ENCODE peak calls at places on chromosomes 13 and 19, in seven cellular contexts. C is choroid plexus epithelial cell, O is glutamatergic neuron, W is astrocyte of the spinal cord, G is osteocyte, R is BE2C, V is B cell. E is an unnamed sample.

GRCh38 chr13:98343461-98343860 is 166.4 kb upstream of the RNF113B start:
- DNase-seq in O (no peak), W (no peak), V (no peak), C (no peak), G (peak; percentile 57), R (no peak), E (no peak)

GRCh38 chr13:71218960-71219359 is 648.0 kb downstream of the DACH1 start:
- DNase-seq in G (no peak), R (peak; percentile 19), O (no peak), W (no peak), V (no peak), C (peak; percentile 19), E (no peak)

GRCh38 chr19:12642506-12642905 is 24.0 kb downstream of the MAN2B1 start:
- DNase-seq in G (no peak), O (no peak), R (no peak), V (no peak), W (no peak), C (no peak), E (no peak)

GRCh38 chr13:46961719-46962118 is 64.9 kb upstream of the HTR2A start:
- DNase-seq in C (peak; percentile 89), G (no peak), W (peak; percentile 87), R (no peak), V (no peak), O (no peak), E (no peak)

GRCh38 chr13:108377646-108378206 is 108.2 kb downstream of the TNFSF13B start:
- DNase-seq in O (no peak), R (no peak), W (no peak), V (no peak), C (no peak), G (no peak), E (no peak)

GRCh38 chr13:75505327-75505726 is 23.4 kb upstream of the TBC1D4 start:
- DNase-seq in R (no peak), W (no peak), G (no peak), C (no peak), O (no peak), V (no peak), E (no peak)

GRCh38 chr19:52307275-52307674 is 10.3 kb downstream of the ZNF480 start:
- DNase-seq in V (no peak), R (no peak), G (no peak), O (peak; percentile 45), C (peak; percentile 36), W (peak; percentile 43), E (no peak)

GRCh38 chr19:3343619-3344502 is 22.5 kb upstream of the NFIC start:
- DNase-seq in V (no peak), G (no peak), O (no peak), C (peak; percentile 89), R (peak; percentile 89), W (peak; percentile 70), E (no peak)

GRCh38 chr13:97275265-97275664 is 53.1 kb downstream of the MBNL2 start:
- DNase-seq in R (no peak), O (no peak), G (no peak), W (peak; percentile 90), C (peak; percentile 91), V (no peak), E (no peak)

GRCh38 chr13:38944219-38944618 is 46.4 kb downstream of the STOML3 start:
- DNase-seq in G (no peak), O (no peak), C (no peak), V (no peak), W (no peak), R (no peak), E (no peak)

GRCh38 chr19:29544656-29545360 is 19.0 kb downstream of the VSTM2B start:
- DNase-seq in W (no peak), G (no peak), O (no peak), C (no peak), R (no peak), V (no peak), E (no peak)

GRCh38 chr19:46571495-46571894 is 29.6 kb upstream of the CALM3 start:
- DNase-seq in W (no peak), G (peak; percentile 71), V (no peak), O (peak; percentile 27), C (peak; percentile 19), R (peak; percentile 43), E (peak; percentile 14)
- TF ChIP-seq CTCF in W (peak; percentile 23), G (no peak), V (no peak), O (no peak), C (peak; percentile 41), R (peak; percentile 46), E (peak; percentile 41)

DNA sequence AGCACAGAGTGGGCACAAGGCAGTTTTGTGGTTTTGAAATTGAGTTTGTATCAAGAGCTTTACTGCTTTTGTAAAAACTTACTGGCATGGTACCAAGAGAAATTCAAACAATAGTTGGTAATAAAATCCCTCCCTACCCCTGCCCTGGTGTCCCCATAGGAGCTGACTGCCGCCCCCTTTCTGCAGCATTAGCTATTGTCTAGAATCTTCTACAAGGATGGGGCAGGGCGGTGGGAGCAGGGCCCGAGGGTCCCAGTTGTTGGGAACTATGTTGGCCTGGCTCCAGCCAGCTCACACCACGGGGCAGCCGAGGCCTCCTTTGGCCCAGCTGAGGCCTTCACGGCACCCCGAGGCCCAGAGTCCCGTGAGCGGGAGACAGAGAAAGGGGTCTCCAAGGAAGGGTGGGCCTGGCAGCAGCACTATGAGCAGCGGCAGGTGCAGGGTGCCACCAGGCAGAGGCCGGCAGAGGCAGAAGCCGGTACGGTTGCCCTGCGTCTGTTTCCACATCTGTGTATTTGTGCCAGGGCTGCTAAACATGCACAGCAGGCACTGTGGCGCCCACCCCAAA is 57.9 kb downstream of the KDM4B start:
- DNase-seq in R (no peak), G (no peak), C (no peak), W (no peak), V (no peak), O (no peak), E (no peak)
- TF ChIP-seq CTCF in R (no peak), G (peak; percentile 36), C (peak; percentile 45), W (peak; percentile 35), V (no peak), O (no peak), E (no peak)

GRCh38 chr13:28379371-28380083 is 115.4 kb downstream of the FLT1 start:
- DNase-seq in O (no peak), V (no peak), R (no peak), C (no peak), W (no peak), G (no peak), E (no peak)

GRCh38 chr13:28385362-28385761 is 109.6 kb downstream of the FLT1 start:
- DNase-seq in V (no peak), W (no peak), O (no peak), C (no peak), G (no peak), R (no peak), E (no peak)

GRCh38 chr13:28387740-28388501 is 107.0 kb downstream of the FLT1 start:
- DNase-seq in G (no peak), O (no peak), W (no peak), V (no peak), C (no peak), R (no peak), E (no peak)

GRCh38 chr13:28380319-28380718 is 114.6 kb downstream of the FLT1 start:
- DNase-seq in C (no peak), O (no peak), V (no peak), R (no peak), W (no peak), G (no peak), E (no peak)

GRCh38 chr13:28384789-28385188 is 110.1 kb downstream of the FLT1 start:
- DNase-seq in W (no peak), O (no peak), C (no peak), V (no peak), G (no peak), R (no peak), E (no peak)
- TF ChIP-seq CTCF in W (no peak), O (no peak), C (no peak), V (no peak), G (no peak), R (no peak), E (no peak)

DNA sequence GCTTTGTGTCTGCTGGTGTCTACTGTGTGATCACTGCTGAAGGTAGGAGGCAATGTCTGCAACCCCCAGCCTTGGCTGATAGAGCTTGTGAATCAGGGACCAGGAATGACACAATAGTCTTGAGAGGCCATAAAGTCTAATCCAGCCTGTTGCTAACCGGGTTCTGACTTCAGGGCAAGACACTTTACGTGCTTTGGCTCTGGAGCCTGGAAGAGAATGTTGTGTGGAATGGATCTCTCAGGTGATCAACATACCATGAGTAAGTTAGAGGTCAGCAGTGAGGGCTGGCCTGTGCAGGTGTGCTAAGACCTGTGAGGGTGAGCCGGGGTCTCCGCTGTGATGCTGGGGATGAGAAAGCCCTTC is 5.6 kb downstream of the COL4A2 start:
- DNase-seq in C (peak; percentile 92), W (peak; percentile 81), G (no peak), R (no peak), O (no peak), V (no peak), E (no peak)
- TF ChIP-seq CTCF in C (peak; percentile 32), W (no peak), G (no peak), R (no peak), O (no peak), V (no peak), E (no peak)

GRCh38 chr13:20181180-20181579 is 11.6 kb downstream of the GJB2 start:
- DNase-seq in R (no peak), O (no peak), C (no peak), W (no peak), G (no peak), V (no peak), E (no peak)
- TF ChIP-seq CTCF in R (no peak), O (no peak), C (no peak), W (no peak), G (no peak), V (no peak), E (no peak)

DNA sequence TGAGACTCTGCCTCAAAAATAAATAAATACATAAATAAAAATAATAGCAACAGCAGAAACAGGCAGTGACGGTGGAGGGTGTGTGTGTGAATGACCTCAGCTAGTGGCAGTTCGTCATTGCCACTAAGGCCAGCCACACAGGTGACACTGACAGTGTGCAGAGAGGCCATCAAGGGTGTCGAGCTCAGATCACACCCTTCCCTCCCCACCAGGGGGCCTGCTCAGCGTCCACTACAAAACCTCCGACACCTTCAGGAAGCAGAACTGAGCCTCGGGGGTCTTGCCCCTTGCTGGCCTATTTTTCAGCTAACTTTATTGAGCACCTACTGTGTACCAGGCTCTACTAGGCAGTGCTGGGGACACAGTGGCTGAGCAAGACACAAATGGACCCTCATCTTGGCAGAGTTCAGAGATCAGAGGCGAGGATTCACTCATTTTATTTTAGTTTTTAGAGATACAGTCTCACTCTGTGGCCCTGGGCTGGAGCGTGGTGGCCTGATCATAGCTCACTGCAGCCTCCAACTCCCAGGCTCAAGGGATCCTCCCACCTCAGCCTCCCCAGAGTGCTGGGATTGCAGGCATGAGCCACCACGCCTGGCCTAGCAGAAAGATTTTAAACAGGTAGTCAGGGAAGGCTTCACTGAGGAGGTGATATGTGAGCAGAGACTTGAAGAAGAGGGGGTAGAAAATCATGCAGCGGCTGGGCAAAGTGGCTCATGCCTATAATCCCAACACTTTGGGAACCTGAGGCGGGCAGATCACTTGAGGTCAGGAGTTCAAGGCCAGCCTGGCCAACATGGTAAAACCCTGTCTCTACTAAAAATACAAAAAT is 30.3 kb upstream of the SEMA6B start:
- DNase-seq in C (no peak), V (no peak), R (peak; percentile 60), W (no peak), O (peak; percentile 70), G (no peak), E (peak; percentile 47)
- TF ChIP-seq CTCF in C (peak; percentile 52), V (peak; percentile 47), R (peak; percentile 75), W (peak; percentile 37), O (peak; percentile 72), G (peak; percentile 30), E (peak; percentile 61)

E was measured in neural crest cell.